ENCODE peak calls at places on chromosomes 6 and 20, in six cellular contexts. M, N, Z, Y, I and G are unnamed samples.

GRCh38 chr20:47225458-47225857 is 131.0 kb downstream of the ZMYND8 start:
- DNase-seq in M (no peak), N (no peak), Z (no peak), Y (no peak), I (no peak), G (no peak)

GRCh38 chr20:32019156-32019510 is 8.9 kb downstream of the CCM2L start:
- DNase-seq in M (peak; percentile 52), N (no peak), Z (peak; percentile 38), Y (no peak), I (no peak), G (peak; percentile 17)

GRCh38 chr6:35742842-35743241 is 6.0 kb downstream of the ARMC12 start:
- DNase-seq in M (no peak), N (no peak), Z (no peak), Y (no peak), I (no peak), G (no peak)

GRCh38 chr6:30411515-30412207 is 66.7 kb downstream of the RPP21 start:
- DNase-seq in M (peak; percentile 24), N (peak; percentile 68), Z (peak; percentile 13), Y (peak; percentile 53), I (peak; percentile 9), G (peak; percentile 39)

GRCh38 chr6:134117409-134117808 is 65.0 kb upstream of the SLC2A12 start:
- DNase-seq in M (no peak), N (no peak), Z (no peak), Y (peak; percentile 58), I (peak; percentile 9), G (no peak)

GRCh38 chr6:72826033-72826432 is 204.2 kb downstream of the KCNQ5 start:
- DNase-seq in M (no peak), N (no peak), Z (no peak), Y (no peak), I (peak; percentile 62), G (no peak)

GRCh38 chr6:150759500-150759899 is 106.0 kb upstream of the MTHFD1L start:
- DNase-seq in M (no peak), N (no peak), Z (no peak), Y (no peak), I (no peak), G (no peak)

GRCh38 chr6:90397929-90398674 is 101.5 kb upstream of the BACH2 start:
- DNase-seq in M (peak; percentile 21), N (peak; percentile 87), Z (no peak), Y (no peak), I (no peak), G (no peak)